ENCODE peak calls at places on chromosomes 7 and 10, in ten cellular contexts. U, A, Y, X, M, J, O, D, Z and H are unnamed samples.

GRCh38 chr10:5014936-5015335 is 11.3 kb upstream of the AKR1C2 start:
- DNase-seq in U (peak), A (no peak), Y (no peak), X (no peak), M (no peak), J (peak), O (no peak), D (no peak), Z (no peak), H (no peak)

GRCh38 chr7:129688503-129689222 is 77.1 kb downstream of the NRF1 start:
- DNase-seq in U (no peak), A (no peak), Y (no peak), X (no peak), M (no peak), J (peak), O (no peak), D (no peak), Z (no peak), H (no peak)

GRCh38 chr7:54810401-54810800 is 51.4 kb upstream of the SEC61G start:
- DNase-seq in U (no peak), A (no peak), Y (no peak), X (no peak), M (no peak), J (peak), O (no peak), D (peak), Z (no peak), H (no peak)

GRCh38 chr7:24572421-24573007 is 738 bp upstream of the PALS2 start:
- DNase-seq in U (peak), A (peak), Y (peak), X (no peak), M (no peak), J (peak), O (peak), D (peak), Z (peak), H (peak)

GRCh38 chr10:4947635-4948596 is 15.3 kb upstream of the AKR1C1 start:
- DNase-seq in U (peak), A (peak), Y (no peak), X (no peak), M (peak), J (peak), O (no peak), D (peak), Z (no peak), H (no peak)

GRCh38 chr7:42285383-42285824 is 48.4 kb upstream of the GLI3 start:
- DNase-seq in U (no peak), A (no peak), Y (no peak), X (no peak), M (no peak), J (no peak), O (no peak), D (no peak), Z (no peak), H (no peak)

GRCh38 chr10:126842836-126843235 is 62.4 kb upstream of the DOCK1 start:
- DNase-seq in U (no peak), A (peak), Y (no peak), X (no peak), M (no peak), J (no peak), O (no peak), D (no peak), Z (no peak), H (no peak)

GRCh38 chr10:16521311-16522016 is at the start of gene C1QL3:
- DNase-seq in U (no peak), A (peak), Y (no peak), X (peak), M (no peak), J (peak), O (peak), D (peak), Z (no peak), H (peak)

GRCh38 chr10:132636358-132636757 is 98.8 kb downstream of the INPP5A start:
- DNase-seq in U (no peak), A (no peak), Y (no peak), X (no peak), M (no peak), J (no peak), O (no peak), D (no peak), Z (peak), H (no peak)

GRCh38 chr7:112449353-112449752 is 907 bp upstream of the IFRD1 start:
- DNase-seq in U (peak), A (peak), Y (no peak), X (no peak), M (no peak), J (no peak), O (no peak), D (peak), Z (no peak), H (no peak)

GRCh38 chr10:89301721-89302445 is at the start of gene IFIT2:
- DNase-seq in U (peak), A (peak), Y (no peak), X (no peak), M (no peak), J (peak), O (no peak), D (peak), Z (no peak), H (no peak)

GRCh38 chr10:7153750-7154149 is 257.1 kb downstream of the SFMBT2 start:
- DNase-seq in U (peak), A (no peak), Y (no peak), X (no peak), M (no peak), J (peak), O (no peak), D (peak), Z (no peak), H (no peak)

GRCh38 chr7:5591547-5591899 is 167.9 kb upstream of the TNRC18 start:
- DNase-seq in U (no peak), A (no peak), Y (no peak), X (no peak), M (peak), J (peak), O (peak), D (peak), Z (no peak), H (no peak)

GRCh38 chr10:103153765-103154197 is 39.3 kb downstream of the NT5C2 start:
- DNase-seq in U (peak), A (no peak), Y (no peak), X (no peak), M (no peak), J (peak), O (no peak), D (peak), Z (no peak), H (no peak)

GRCh38 chr7:113301141-113301540 is 182.8 kb upstream of the SMIM30 start:
- DNase-seq in U (no peak), A (no peak), Y (no peak), X (no peak), M (no peak), J (no peak), O (no peak), D (no peak), Z (no peak), H (no peak)

GRCh38 chr10:101224060-101224909 is 5.0 kb downstream of the LBX1 start:
- DNase-seq in U (no peak), A (no peak), Y (no peak), X (no peak), M (no peak), J (no peak), O (no peak), D (no peak), Z (no peak), H (no peak)

GRCh38 chr7:11689096-11689495 is 142.9 kb downstream of the THSD7A start:
- DNase-seq in U (no peak), A (no peak), Y (no peak), X (no peak), M (no peak), J (no peak), O (no peak), D (no peak), Z (no peak), H (no peak)

GRCh38 chr7:64574481-64575159 is 11.7 kb upstream of the ZNF680 start:
- DNase-seq in U (peak), A (peak), Y (no peak), X (no peak), M (no peak), J (peak), O (peak), D (peak), Z (no peak), H (no peak)

GRCh38 chr10:102701272-102701671 is 12.9 kb downstream of the ARL3 start:
- DNase-seq in U (no peak), A (no peak), Y (no peak), X (no peak), M (no peak), J (no peak), O (no peak), D (no peak), Z (no peak), H (no peak)

GRCh38 chr7:144027070-144027469 is 21.7 kb upstream of the OR2A5 start:
- DNase-seq in U (peak), A (no peak), Y (no peak), X (no peak), M (peak), J (peak), O (no peak), D (peak), Z (no peak), H (no peak)

GRCh38 chr10:29379208-29379607 is 90.3 kb downstream of the LYZL1 start:
- DNase-seq in U (no peak), A (no peak), Y (no peak), X (no peak), M (no peak), J (no peak), O (no peak), D (no peak), Z (no peak), H (no peak)

GRCh38 chr10:100186253-100186780 is 488 bp upstream of the ERLIN1 start:
- DNase-seq in U (peak), A (peak), Y (peak), X (no peak), M (no peak), J (peak), O (peak), D (no peak), Z (peak), H (no peak)

GRCh38 chr10:102643346-102644065 is 773 bp upstream of the TRIM8 start:
- DNase-seq in U (peak), A (peak), Y (peak), X (peak), M (peak), J (peak), O (peak), D (peak), Z (peak), H (peak)

GRCh38 chr10:28841625-28842024 is 164.3 kb downstream of the BAMBI start:
- DNase-seq in U (peak), A (no peak), Y (peak), X (peak), M (no peak), J (peak), O (no peak), D (peak), Z (no peak), H (no peak)

GRCh38 chr10:70479626-70480253 is 1.2 kb downstream of the PALD1 start:
- DNase-seq in U (no peak), A (no peak), Y (peak), X (no peak), M (no peak), J (no peak), O (no peak), D (no peak), Z (no peak), H (no peak)

GRCh38 chr7:2148814-2149213 is 83.9 kb downstream of the MAD1L1 start:
- DNase-seq in U (no peak), A (no peak), Y (no peak), X (no peak), M (no peak), J (no peak), O (no peak), D (no peak), Z (no peak), H (no peak)

GRCh38 chr7:2146676-2147472 is 85.9 kb downstream of the MAD1L1 start:
- DNase-seq in U (no peak), A (no peak), Y (no peak), X (no peak), M (no peak), J (no peak), O (no peak), D (no peak), Z (no peak), H (no peak)

GRCh38 chr7:2145835-2146580 is 86.7 kb downstream of the MAD1L1 start:
- DNase-seq in U (no peak), A (no peak), Y (no peak), X (no peak), M (no peak), J (no peak), O (no peak), D (no peak), Z (no peak), H (no peak)

GRCh38 chr7:2149672-2150444 is 82.9 kb downstream of the MAD1L1 start:
- DNase-seq in U (no peak), A (no peak), Y (peak), X (no peak), M (no peak), J (no peak), O (no peak), D (no peak), Z (no peak), H (no peak)

GRCh38 chr7:2148189-2148588 is 84.6 kb downstream of the MAD1L1 start:
- DNase-seq in U (no peak), A (no peak), Y (no peak), X (no peak), M (no peak), J (no peak), O (no peak), D (no peak), Z (no peak), H (no peak)
- TF ChIP-seq CTCF in U (no peak), A (no peak), Y (no peak), X (no peak), M (no peak), J (peak), O (no peak), D (peak), Z (peak), H (peak)

DNA sequence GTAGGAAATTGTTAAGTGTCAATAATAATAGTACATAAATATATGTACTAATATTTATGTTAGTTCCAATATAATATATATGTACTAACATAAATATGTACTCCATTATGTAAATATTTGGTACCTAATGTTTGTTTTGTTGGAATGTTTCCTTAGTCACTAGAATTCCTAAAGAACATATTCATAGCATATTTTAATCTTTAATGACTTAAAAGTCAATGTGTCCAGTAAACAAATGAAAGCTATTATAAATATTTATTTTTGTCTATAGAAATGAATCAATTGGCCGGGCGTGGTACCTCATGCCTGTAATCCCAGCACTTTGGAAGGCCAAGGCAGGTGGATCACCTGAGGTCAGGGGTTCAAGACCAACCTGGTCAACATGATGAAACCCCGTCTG is 153.6 kb downstream of the GPR158 start:
- DNase-seq in U (no peak), A (no peak), Y (no peak), X (no peak), M (no peak), J (no peak), O (no peak), D (no peak), Z (no peak), H (no peak)
- TF ChIP-seq CTCF in U (no peak), A (no peak), Y (no peak), X (no peak), M (no peak), J (no peak), O (no peak), D (no peak), Z (no peak), H (no peak)

DNA sequence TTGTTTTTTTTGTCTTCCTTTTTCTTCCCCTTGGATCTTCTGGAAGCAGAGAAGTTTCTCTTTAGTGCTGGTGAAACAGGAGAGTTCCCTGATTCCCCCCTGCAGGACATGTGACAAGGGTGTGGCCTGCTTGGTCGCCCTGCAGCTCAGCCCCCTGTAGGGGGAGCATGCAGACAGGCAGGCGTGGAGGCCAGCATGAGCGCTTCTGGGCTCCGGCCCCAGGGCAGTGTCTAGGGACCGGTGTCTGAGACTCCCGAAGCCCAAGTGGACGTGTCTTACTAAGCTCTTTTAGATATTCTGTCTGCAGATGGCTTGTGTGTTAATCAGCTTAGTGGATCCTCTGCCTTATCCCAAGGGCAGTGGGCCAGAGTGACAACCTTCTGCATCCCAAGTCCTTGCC is 26.1 kb downstream of the PRSS58 start:
- DNase-seq in U (no peak), A (no peak), Y (no peak), X (no peak), M (no peak), J (no peak), O (peak), D (no peak), Z (peak), H (peak)
- TF ChIP-seq CTCF in U (no peak), A (no peak), Y (no peak), X (no peak), M (no peak), J (no peak), O (no peak), D (no peak), Z (peak), H (peak)

GRCh38 chr10:119459681-119460340 is 82.7 kb downstream of the RGS10 start:
- DNase-seq in U (no peak), A (no peak), Y (no peak), X (no peak), M (no peak), J (no peak), O (no peak), D (no peak), Z (no peak), H (no peak)

GRCh38 chr10:119455609-119456434 is 86.7 kb downstream of the RGS10 start:
- DNase-seq in U (no peak), A (no peak), Y (no peak), X (no peak), M (no peak), J (no peak), O (no peak), D (no peak), Z (no peak), H (no peak)

GRCh38 chr10:119460369-119461195 is 81.9 kb downstream of the RGS10 start:
- DNase-seq in U (no peak), A (no peak), Y (no peak), X (no peak), M (no peak), J (no peak), O (no peak), D (no peak), Z (no peak), H (no peak)

GRCh38 chr10:119456435-119456810 is 86.1 kb downstream of the RGS10 start:
- DNase-seq in U (no peak), A (no peak), Y (no peak), X (no peak), M (no peak), J (no peak), O (no peak), D (no peak), Z (no peak), H (no peak)

GRCh38 chr10:119457966-119458766 is 84.4 kb downstream of the RGS10 start:
- DNase-seq in U (no peak), A (no peak), Y (no peak), X (no peak), M (no peak), J (no peak), O (no peak), D (no peak), Z (no peak), H (no peak)
- TF ChIP-seq CTCF in U (no peak), A (no peak), Y (no peak), X (no peak), M (no peak), J (no peak), O (no peak), D (peak), Z (no peak), H (no peak)

DNA sequence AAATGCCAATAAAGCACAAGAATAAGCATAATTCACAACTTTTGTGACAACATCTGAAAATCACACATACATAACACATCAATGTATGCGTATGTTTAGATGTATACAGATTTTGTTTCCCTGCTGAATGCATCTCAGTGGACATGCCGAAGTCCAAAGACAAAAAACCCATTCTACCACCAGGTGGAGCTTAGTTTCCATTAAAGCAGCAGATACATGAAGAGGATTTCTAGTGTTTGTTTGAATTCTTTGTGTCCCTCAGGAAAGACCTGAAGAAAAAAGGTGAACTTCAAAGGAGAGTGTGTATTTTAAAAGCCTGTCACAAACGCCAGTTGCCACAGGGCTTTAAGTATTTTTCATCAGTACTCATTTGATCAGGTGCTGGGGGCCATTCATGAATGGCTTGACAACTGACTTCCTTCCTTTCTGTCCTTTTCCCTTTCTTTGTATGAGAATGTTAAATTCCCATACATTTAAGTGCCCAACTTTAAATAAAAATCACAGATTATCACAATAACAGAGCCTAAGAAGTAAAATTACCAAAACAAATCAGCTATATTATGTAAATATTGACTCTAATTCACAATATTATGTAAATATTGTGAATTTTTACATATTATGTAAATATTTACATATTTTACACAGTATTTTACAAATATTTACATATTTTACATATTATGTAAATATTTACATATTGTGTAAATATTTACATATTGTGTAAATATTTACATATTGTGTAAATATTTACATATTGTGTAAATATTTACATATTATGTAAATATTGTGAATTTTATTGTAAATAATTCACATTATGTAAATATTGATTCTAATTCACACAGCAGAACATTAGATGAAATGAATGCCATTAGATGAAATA is 343.0 kb downstream of the CRPPA start:
- DNase-seq in U (peak), A (no peak), Y (no peak), X (no peak), M (no peak), J (peak), O (peak), D (peak), Z (peak), H (no peak)
- TF ChIP-seq CTCF in U (peak), A (no peak), Y (peak), X (peak), M (peak), J (peak), O (peak), D (peak), Z (peak), H (peak)

DNA sequence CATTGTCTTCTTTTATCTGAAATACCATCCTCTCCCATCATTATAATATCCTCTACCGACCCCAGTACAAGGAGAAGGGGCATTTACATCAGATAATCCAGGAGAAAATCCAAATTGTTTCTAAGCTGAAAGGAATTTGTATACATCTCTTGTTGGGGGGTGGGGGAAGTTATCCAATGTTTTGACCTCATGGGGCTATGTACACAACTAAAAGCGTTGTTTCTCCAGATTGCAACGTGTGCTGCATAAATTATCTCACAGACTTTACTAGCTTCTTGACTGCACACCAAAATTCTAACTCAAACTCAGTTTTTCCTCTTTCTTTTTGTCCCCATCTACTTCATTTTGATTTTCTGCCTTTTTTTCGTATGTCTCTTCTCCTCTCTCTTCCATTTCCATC is 156.7 kb downstream of the TWIST1 start:
- DNase-seq in U (no peak), A (no peak), Y (no peak), X (no peak), M (no peak), J (no peak), O (no peak), D (no peak), Z (no peak), H (no peak)
- TF ChIP-seq CTCF in U (no peak), A (no peak), Y (no peak), X (no peak), M (no peak), J (no peak), O (no peak), D (no peak), Z (no peak), H (no peak)